ENCODE peak calls at places on chromosome 10, in six cellular contexts. V is hepatocyte, W is right lobe of liver, K is mesenchymal stem cell, P is DND-41, Y is aorta. A is an unnamed sample.

GRCh38 chr10:65793738-65794425 is 1132.0 kb upstream of the LRRTM3 start:
- DNase-seq in V (no peak), W (peak; percentile 33), K (no peak), P (no peak), Y (no peak), A (no peak)

GRCh38 chr10:132407846-132408278 is 10.9 kb downstream of the PWWP2B start:
- DNase-seq in V (peak; percentile 91), W (peak; percentile 54), K (peak; percentile 80), P (no peak), Y (no peak), A (no peak)

GRCh38 chr10:123102673-123103072 is 33.1 kb upstream of the HMX3 start:
- DNase-seq in V (no peak), W (no peak), K (no peak), P (no peak), Y (no peak), A (no peak)

GRCh38 chr10:101137271-101137670 is 6.2 kb downstream of the TLX1 start:
- DNase-seq in V (no peak), W (no peak), K (no peak), P (no peak), Y (no peak), A (no peak)

GRCh38 chr10:36256905-36257304 is 614.8 kb upstream of the FZD8 start:
- DNase-seq in V (peak; percentile 13), W (no peak), K (peak; percentile 87), P (no peak), Y (no peak), A (peak; percentile 24)

GRCh38 chr10:5629789-5630436 is 36.5 kb downstream of the ASB13 start:
- DNase-seq in V (peak; percentile 82), W (peak; percentile 67), K (peak; percentile 88), P (peak; percentile 80), Y (peak; percentile 87), A (peak; percentile 89)

GRCh38 chr10:116787893-116788665 is 45.7 kb upstream of the HSPA12A start:
- DNase-seq in V (peak; percentile 84), W (peak; percentile 78), K (peak; percentile 61), P (peak; percentile 80), Y (peak; percentile 83), A (peak; percentile 74)

GRCh38 chr10:97686301-97686961 is 610 bp downstream of the AVPI1 start:
- DNase-seq in V (no peak), W (no peak), K (no peak), P (no peak), Y (peak; percentile 56), A (no peak)

GRCh38 chr10:34538291-34538829 is 276.7 kb downstream of the PARD3 start:
- DNase-seq in V (no peak), W (no peak), K (peak; percentile 33), P (no peak), Y (no peak), A (no peak)

GRCh38 chr10:121485443-121486139 is 112.7 kb downstream of the FGFR2 start:
- DNase-seq in V (no peak), W (no peak), K (no peak), P (no peak), Y (no peak), A (no peak)

GRCh38 chr10:2928219-2928840 is 139.0 kb upstream of the PFKP start:
- DNase-seq in V (peak; percentile 82), W (peak; percentile 51), K (peak; percentile 64), P (peak; percentile 86), Y (peak; percentile 72), A (peak; percentile 48)

GRCh38 chr10:74282853-74283205 is 131.8 kb downstream of the ADK start:
- DNase-seq in V (no peak), W (no peak), K (no peak), P (no peak), Y (no peak), A (no peak)

GRCh38 chr10:51544933-51545332 is 154.5 kb downstream of the CSTF2T start:
- DNase-seq in V (no peak), W (no peak), K (no peak), P (no peak), Y (no peak), A (no peak)

GRCh38 chr10:16828114-16828568 is 10.9 kb upstream of the RSU1 start:
- DNase-seq in V (peak; percentile 90), W (peak; percentile 29), K (peak; percentile 79), P (peak; percentile 67), Y (peak; percentile 66), A (peak; percentile 39)
- H3K27ac ChIP-seq in V (no peak overlapping the region), W (no peak overlapping the region), K (peak overlapping the region; percentile 45), P (no peak overlapping the region), Y (peak overlapping the region; percentile 4), A (peak overlapping the region; percentile 60)

GRCh38 chr10:92873029-92873428 is 24.7 kb downstream of the EXOC6 start:
- DNase-seq in V (no peak), W (no peak), K (no peak), P (no peak), Y (no peak), A (no peak)
- H3K27ac ChIP-seq in V (no peak overlapping the region), W (no peak overlapping the region), K (no peak overlapping the region), P (no peak overlapping the region), Y (no peak overlapping the region), A (no peak overlapping the region)

DNA sequence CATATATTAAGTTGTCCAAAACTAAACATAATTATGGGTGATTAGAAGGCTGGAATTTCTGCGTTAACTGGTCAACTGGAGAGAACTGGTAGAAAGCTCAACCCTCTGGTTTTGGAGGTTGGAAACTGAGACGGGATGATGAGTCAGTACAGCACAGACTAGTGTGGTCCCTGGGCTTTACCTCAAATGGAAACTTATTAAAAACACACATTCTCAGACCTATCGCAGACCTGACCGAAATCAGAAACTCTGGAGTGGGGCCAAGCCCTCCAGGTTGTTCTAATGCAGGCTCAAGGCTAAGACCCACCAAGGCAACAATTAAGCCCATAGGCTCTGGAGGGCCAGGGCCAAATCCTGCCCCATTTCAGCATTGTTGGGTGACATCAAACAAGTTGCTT is 136.9 kb downstream of the KCNMA1 start:
- DNase-seq in V (no peak), W (no peak), K (no peak), P (no peak), Y (no peak), A (no peak)
- H3K27ac ChIP-seq in V (no peak overlapping the region), W (no peak overlapping the region), K (peak overlapping the region; percentile 4), P (no peak overlapping the region), Y (no peak overlapping the region), A (peak overlapping the region; percentile 35)

GRCh38 chr10:125273023-125273422 is 112.7 kb upstream of the CTBP2 start:
- DNase-seq in V (no peak), W (no peak), K (no peak), P (no peak), Y (no peak), A (no peak)
- H3K27ac ChIP-seq in V (no peak overlapping the region), W (no peak overlapping the region), K (no peak overlapping the region), P (no peak overlapping the region), Y (no peak overlapping the region), A (no peak overlapping the region)